ENCODE peak calls at places on chromosomes 11 and 22, in seven cellular contexts. W is EL; L is NCI-H748 treated with DMSO at 0.1 percent for 48 hours; Q is substantia nigra; E is cerebellum; M is stimulated activated CD8-positive, alpha-beta memory T cell treated with anti-CD3 and anti-CD28 coated beads, Interleukin-4, amount 100 ng/mL, for 1 hour; A is progenitor cell of endocrine pancreas. N is an unnamed sample.

GRCh38 chr11:92314499-92314898 is 89.9 kb downstream of the FAT3 start:
- DNase-seq in M (no peak), L (no peak), Q (peak), E (peak), A (no peak), W (no peak), N (no peak)

GRCh38 chr11:44815917-44816456 is 89.2 kb downstream of the TSPAN18 start:
- DNase-seq in W (no peak), Q (no peak), A (no peak), E (no peak), L (no peak), M (no peak), N (no peak)

GRCh38 chr11:101269990-101270660 is 140.5 kb upstream of the PGR start:
- DNase-seq in A (no peak), W (no peak), Q (no peak), M (no peak), L (no peak), E (no peak), N (no peak)

GRCh38 chr11:13897606-13898276 is 64.8 kb upstream of the SPON1 start:
- DNase-seq in W (no peak), L (no peak), E (peak), A (no peak), Q (no peak), M (no peak), N (no peak)

GRCh38 chr22:22942511-22943329 is 55.1 kb downstream of the IGLL5 start:
- DNase-seq in E (peak), A (peak), L (peak), Q (no peak), W (peak), M (peak), N (peak)

GRCh38 chr11:12242926-12243325 is 132.5 kb downstream of the MICAL2 start:
- DNase-seq in W (no peak), E (no peak), M (no peak), Q (no peak), L (no peak), A (no peak), N (no peak)

GRCh38 chr11:113473983-113474361 is 1.2 kb downstream of the DRD2 start:
- DNase-seq in M (no peak), Q (no peak), E (no peak), L (peak), W (no peak), A (no peak), N (no peak)

GRCh38 chr22:39534591-39535301 is 2.2 kb upstream of the RPS19BP1 start:
- DNase-seq in A (peak), M (peak), L (peak), Q (peak), W (peak), E (peak), N (peak)

GRCh38 chr22:44309137-44309536 is 3.6 kb downstream of the SHISAL1 start:
- DNase-seq in M (no peak), E (no peak), A (no peak), Q (no peak), W (peak), L (no peak), N (no peak)

GRCh38 chr11:47886096-47886495 is 37.9 kb upstream of the NUP160 start:
- DNase-seq in A (no peak), L (no peak), M (no peak), W (peak), E (no peak), Q (no peak), N (no peak)

GRCh38 chr22:21573293-21573734 is 5.8 kb downstream of the UBE2L3 start:
- DNase-seq in W (no peak), E (no peak), M (no peak), Q (no peak), L (no peak), A (no peak), N (no peak)

N was measured in NCI-H774.